ENCODE peak calls at places on chromosomes 2 and 18, in ten cellular contexts. K is ELR; N is uterus; J is left lung; W is mesothelial cell of epicardium; S is activated CD4-positive, alpha-beta T cell treated with anti-CD3 and anti-CD28 coated beads, Interleukin-2, amount 10 ng/mL, durations not matched to agents 7 days and 5 days; Q is NCI-H2107; C is AML-193; O is activated naive CD4-positive, alpha-beta T cell treated with anti-CD3 and anti-CD28 coated beads, Interleukin-2, amount 10 ng/mL, durations not matched to agents 7 days and 5 days; A is G401. R is an unnamed sample.

GRCh38 chr2:127581516-127582490 is 46.3 kb downstream of the MYO7B start:
- DNase-seq in J (no peak), K (no peak), O (peak; percentile 17), N (no peak), C (no peak), W (no peak), Q (no peak), A (no peak), S (no peak), R (no peak)

GRCh38 chr18:7729858-7730257 is 162.7 kb downstream of the PTPRM start:
- DNase-seq in K (no peak), A (no peak), Q (no peak), J (no peak), O (no peak), C (no peak), S (no peak), W (no peak), N (no peak), R (no peak)

GRCh38 chr2:239455436-239456203 is 54.8 kb upstream of the HDAC4 start:
- DNase-seq in N (no peak), A (no peak), S (no peak), O (no peak), K (no peak), Q (no peak), C (no peak), J (no peak), W (no peak), R (no peak)

GRCh38 chr2:220034356-220035121 is 407.1 kb downstream of the SLC4A3 start:
- DNase-seq in N (no peak), S (no peak), C (no peak), A (no peak), K (peak; percentile 73), W (no peak), Q (no peak), O (no peak), J (no peak), R (no peak)

GRCh38 chr2:241857041-241857541 is 1.6 kb downstream of the PDCD1 start:
- DNase-seq in K (no peak), O (no peak), C (no peak), N (no peak), W (no peak), J (no peak), A (no peak), Q (no peak), S (no peak), R (no peak)

GRCh38 chr2:186690796-186691195 is 3.1 kb upstream of the FAM171B start:
- DNase-seq in W (no peak), C (no peak), K (peak; percentile 68), Q (no peak), S (no peak), N (no peak), A (no peak), J (no peak), O (no peak), R (no peak)

GRCh38 chr2:65813772-65814171 is 381.4 kb upstream of the SPRED2 start:
- DNase-seq in C (no peak), S (no peak), J (no peak), Q (no peak), O (no peak), W (no peak), N (no peak), A (no peak), K (no peak), R (no peak)

GRCh38 chr2:130808482-130809268 is 28.0 kb upstream of the ARHGEF4 start:
- DNase-seq in A (no peak), K (peak; percentile 76), O (no peak), N (no peak), C (no peak), W (no peak), J (no peak), Q (no peak), S (no peak), R (no peak)

GRCh38 chr2:132542953-132543569 is 126.5 kb downstream of the GPR39 start:
- DNase-seq in J (no peak), O (no peak), C (no peak), A (no peak), S (no peak), W (no peak), K (no peak), N (no peak), Q (no peak), R (no peak)